ENCODE peak calls at places on chromosomes 12 and 14, in four cellular contexts. V, H, P and G are unnamed samples.

GRCh38 chr14:69037790-69038448 is 58.8 kb upstream of the ACTN1 start:
- DNase-seq in V (no peak), H (no peak), P (no peak), G (peak; percentile 56)

GRCh38 chr12:53286448-53286847 is 8.9 kb upstream of the PFDN5 start:
- DNase-seq in V (no peak), H (no peak), P (no peak), G (no peak)

GRCh38 chr14:84825481-84825880 is 704.5 kb upstream of the FLRT2 start:
- DNase-seq in V (no peak), H (no peak), P (no peak), G (no peak)

GRCh38 chr12:70553391-70553859 is 83.8 kb downstream of the PTPRB start:
- DNase-seq in V (no peak), H (no peak), P (no peak), G (no peak)

GRCh38 chr14:96509457-96510090 is 7.4 kb downstream of the PAPOLA start:
- DNase-seq in V (no peak), H (no peak), P (no peak), G (no peak)

GRCh38 chr14:44010595-44010994 is 496.5 kb downstream of the FSCB start:
- DNase-seq in V (no peak), H (no peak), P (no peak), G (no peak)

GRCh38 chr14:95815226-95815690 is 61.4 kb upstream of the TUNAR start:
- DNase-seq in V (no peak), H (no peak), P (no peak), G (no peak)

GRCh38 chr12:19970116-19970515 is 398.2 kb upstream of the PDE3A start:
- DNase-seq in V (no peak), H (no peak), P (no peak), G (no peak)

GRCh38 chr12:3820122-3820521 is 53.1 kb downstream of the PARP11 start:
- DNase-seq in V (no peak), H (no peak), P (no peak), G (no peak)

GRCh38 chr12:124482901-124483799 is 84.3 kb downstream of the NCOR2 start:
- DNase-seq in V (no peak), H (peak; percentile 62), P (no peak), G (no peak)

GRCh38 chr14:91980157-91980556 is 32.7 kb upstream of the FBLN5 start:
- DNase-seq in V (no peak), H (no peak), P (no peak), G (no peak)

GRCh38 chr12:95158919-95159318 is 58.3 kb downstream of the FGD6 start:
- DNase-seq in V (no peak), H (no peak), P (no peak), G (no peak)

GRCh38 chr12:78407722-78408121 is 456.9 kb upstream of the SYT1 start:
- DNase-seq in V (no peak), H (no peak), P (no peak), G (no peak)

GRCh38 chr12:122040579-122041386 is 19.1 kb downstream of the BCL7A start:
- DNase-seq in V (no peak), H (no peak), P (peak; percentile 76), G (no peak)

GRCh38 chr12:45726594-45727300 is 2.8 kb upstream of the ARID2 start:
- DNase-seq in V (no peak), H (peak; percentile 92), P (peak; percentile 73), G (peak; percentile 53)

GRCh38 chr12:47797432-47797831 is 22.3 kb downstream of the HDAC7 start:
- DNase-seq in V (peak; percentile 62), H (no peak), P (peak; percentile 68), G (no peak)
- TF ChIP-seq CTCF in V (peak; percentile 35), H (peak; percentile 12), P (peak; percentile 30), G (peak; percentile 21)

GRCh38 chr14:54803926-54804719 is 98.5 kb downstream of the GCH1 start:
- DNase-seq in V (no peak), H (no peak), P (no peak), G (no peak)
- TF ChIP-seq CTCF in V (no peak), H (no peak), P (no peak), G (no peak)

GRCh38 chr14:77275041-77275854 is 4.2 kb upstream of the NGB start:
- DNase-seq in V (no peak), H (no peak), P (no peak), G (no peak)
- TF ChIP-seq CTCF in V (no peak), H (no peak), P (no peak), G (no peak)

GRCh38 chr14:37565550-37565949 is 29.5 kb downstream of the FOXA1 start:
- DNase-seq in V (no peak), H (no peak), P (no peak), G (no peak)
- TF ChIP-seq CTCF in V (no peak), H (no peak), P (no peak), G (no peak)

GRCh38 chr12:119540476-119540875 is 53.1 kb upstream of the TMEM233 start:
- DNase-seq in V (no peak), H (no peak), P (no peak), G (no peak)

GRCh38 chr12:119546340-119546739 is 47.2 kb upstream of the TMEM233 start:
- DNase-seq in V (no peak), H (no peak), P (no peak), G (no peak)

GRCh38 chr12:119547016-119547415 is 46.6 kb upstream of the TMEM233 start:
- DNase-seq in V (no peak), H (no peak), P (no peak), G (no peak)

GRCh38 chr12:119544780-119545625 is 48.6 kb upstream of the TMEM233 start:
- DNase-seq in V (peak; percentile 30), H (no peak), P (peak; percentile 71), G (no peak)
- TF ChIP-seq CTCF in V (peak; percentile 84), H (peak; percentile 86), P (peak; percentile 49), G (peak; percentile 86)

DNA sequence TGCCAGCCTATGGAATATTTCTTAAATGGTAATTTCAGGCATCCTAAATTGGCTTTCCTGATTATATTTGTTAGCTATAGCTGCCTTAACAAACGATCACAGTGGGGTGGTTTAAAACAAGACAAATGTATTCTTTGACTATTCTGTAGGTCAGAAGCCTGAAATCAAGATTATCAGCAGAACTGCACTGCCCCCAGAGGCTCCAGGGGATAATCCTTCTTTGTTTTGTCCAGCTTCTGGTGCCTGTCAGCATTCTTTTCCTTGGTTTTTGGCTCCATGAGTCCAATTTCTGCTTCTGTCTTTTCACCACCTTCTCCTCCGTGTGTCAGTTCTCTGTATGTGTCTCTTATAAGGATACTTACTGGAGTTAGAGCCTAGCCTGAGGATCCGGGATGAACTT is 1282.2 kb upstream of the USP15 start:
- DNase-seq in V (no peak), H (no peak), P (no peak), G (no peak)
- TF ChIP-seq CTCF in V (no peak), H (no peak), P (no peak), G (no peak)

DNA sequence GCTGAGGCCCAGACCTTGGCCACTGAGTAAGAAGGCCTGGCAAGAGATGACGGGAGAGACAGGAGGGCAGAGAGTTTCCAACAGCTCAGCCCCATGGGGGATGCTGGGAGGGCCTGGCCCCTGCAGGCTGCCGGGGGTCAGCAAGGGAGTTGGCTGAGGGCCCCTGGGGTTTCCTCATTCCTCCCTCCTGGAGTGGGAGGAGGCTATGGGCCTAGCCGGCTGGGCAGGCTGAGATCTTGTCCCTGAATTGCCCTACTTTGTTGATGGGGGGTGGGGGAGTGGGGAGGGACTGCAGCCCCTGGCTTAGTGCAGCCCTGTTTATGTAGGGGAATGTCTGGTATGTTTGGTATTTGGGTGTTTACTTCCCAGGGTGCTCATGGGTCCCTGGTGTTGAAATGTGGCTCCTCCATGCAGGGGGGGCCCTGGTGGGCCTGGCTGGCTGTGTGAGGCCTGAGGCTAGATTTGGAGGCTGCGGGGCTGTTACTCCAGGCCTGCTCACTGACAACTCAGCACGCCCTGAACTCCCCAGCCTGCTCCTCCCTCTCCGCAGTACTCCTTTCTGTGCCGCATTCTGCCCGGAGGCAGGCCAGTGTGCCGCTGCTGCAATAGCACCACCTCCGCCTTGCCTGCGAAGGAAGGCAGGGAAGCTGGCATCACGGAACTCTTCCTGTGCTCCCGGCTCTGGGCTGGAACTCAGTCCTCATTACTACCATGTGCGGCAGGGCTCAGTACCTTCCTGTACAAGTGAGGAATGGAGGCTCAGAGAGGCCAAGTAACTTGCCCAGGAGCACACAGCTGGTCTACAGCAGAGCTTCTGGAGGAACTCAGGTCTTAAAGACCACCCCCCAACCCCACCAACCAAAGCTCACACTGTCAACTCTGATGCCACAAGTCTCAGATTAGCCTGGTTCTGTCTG is 25.3 kb downstream of the JDP2 start:
- DNase-seq in V (no peak), H (peak; percentile 80), P (no peak), G (no peak)
- TF ChIP-seq CTCF in V (no peak), H (no peak), P (no peak), G (no peak)

DNA sequence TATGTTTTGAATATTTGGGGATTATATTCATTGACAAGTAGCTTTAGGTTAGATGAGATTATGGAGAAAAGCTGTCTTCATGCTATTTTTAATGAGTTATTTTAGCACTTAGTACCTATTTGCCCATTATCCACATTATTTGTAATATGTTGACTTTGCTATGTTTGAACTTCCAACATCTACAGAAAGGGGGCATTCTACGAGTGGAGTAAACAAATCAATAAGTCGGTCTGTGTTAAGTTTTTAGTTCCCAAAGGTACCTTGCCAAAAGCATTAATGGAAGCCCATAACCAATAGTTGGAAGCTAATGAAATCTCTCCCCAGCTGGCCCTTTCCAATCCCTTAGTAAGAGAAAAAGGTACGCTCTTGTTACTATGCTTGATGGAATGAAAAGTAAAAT is 250.0 kb upstream of the E2F7 start:
- DNase-seq in V (no peak), H (no peak), P (no peak), G (no peak)
- TF ChIP-seq CTCF in V (no peak), H (no peak), P (no peak), G (no peak)

DNA sequence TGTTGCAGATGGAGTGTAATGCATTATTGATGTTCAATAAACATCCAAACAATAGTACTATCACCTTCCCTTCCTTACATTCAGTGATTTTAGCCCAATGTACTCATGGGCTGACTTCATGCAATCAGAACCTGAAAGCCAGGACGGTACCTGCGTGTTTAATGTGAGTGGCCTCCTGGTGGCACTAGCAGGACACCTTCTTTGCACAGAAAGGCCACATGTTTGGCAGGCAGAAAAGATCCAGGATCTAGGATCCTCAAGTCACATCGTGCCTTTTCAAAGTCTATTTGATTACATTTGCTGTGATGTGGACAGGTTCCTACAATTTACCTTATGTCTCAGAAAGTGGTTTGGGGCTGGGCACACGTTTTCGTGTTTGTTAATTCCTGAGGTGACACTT is 82.9 kb downstream of the NEDD1 start:
- DNase-seq in V (no peak), H (no peak), P (no peak), G (no peak)
- TF ChIP-seq CTCF in V (no peak), H (no peak), P (no peak), G (no peak)